ENCODE peak calls at places on chromosomes 1 and 21, in four cellular contexts. D is tibial artery, I is MM.1S, E is AG09319. R is an unnamed sample.

GRCh38 chr1:205800470-205800869 is 12.5 kb downstream of the SLC41A1 start:
- DNase-seq in E (no peak), I (no peak), D (no peak), R (no peak)

GRCh38 chr21:44083631-44084291 is 23.4 kb upstream of the PWP2 start:
- DNase-seq in I (no peak), E (no peak), D (no peak), R (no peak)

GRCh38 chr1:245277276-245277675 is 122.5 kb downstream of the KIF26B start:
- DNase-seq in D (no peak), I (no peak), E (no peak), R (no peak)

GRCh38 chr1:160092366-160093068 is 5.9 kb downstream of the IGSF8 start:
- DNase-seq in E (no peak), D (no peak), I (no peak), R (no peak)

GRCh38 chr1:211829343-211830054 is 1.1 kb downstream of the LPGAT1 start:
- DNase-seq in I (no peak), E (no peak), D (peak), R (no peak)

GRCh38 chr1:184950209-184950608 is 24.1 kb downstream of the NIBAN1 start:
- DNase-seq in I (no peak), E (no peak), D (no peak), R (no peak)

GRCh38 chr1:112849425-112849966 is 106.5 kb downstream of the SLC16A1 start:
- DNase-seq in D (no peak), I (no peak), E (no peak), R (no peak)

GRCh38 chr21:28833609-28834008 is 159.1 kb downstream of the LTN1 start:
- DNase-seq in D (no peak), E (no peak), I (no peak), R (no peak)

GRCh38 chr1:82646336-82646735 is 845.6 kb downstream of the ADGRL2 start:
- DNase-seq in I (peak), D (no peak), E (no peak), R (no peak)

GRCh38 chr1:17531682-17532487 is 7.6 kb upstream of the ARHGEF10L start:
- DNase-seq in I (no peak), E (no peak), D (peak), R (no peak)

GRCh38 chr1:47703981-47704596 is 266.2 kb downstream of the FOXD2 start:
- DNase-seq in D (peak), E (peak), I (no peak), R (no peak)

GRCh38 chr1:91751281-91751680 is 134.7 kb downstream of the TGFBR3 start:
- DNase-seq in I (no peak), E (peak), D (peak), R (no peak)

GRCh38 chr1:107748529-107748928 is 216.5 kb downstream of the VAV3 start:
- DNase-seq in E (no peak), D (no peak), I (peak), R (no peak)

GRCh38 chr1:31753623-31754349 is 10.4 kb downstream of the ADGRB2 start:
- DNase-seq in D (peak), E (no peak), I (no peak), R (no peak)

GRCh38 chr1:50861742-50862141 is 98.3 kb downstream of the FAF1 start:
- DNase-seq in E (no peak), I (no peak), D (no peak), R (no peak)

GRCh38 chr1:165598676-165599059 is 32.4 kb upstream of the MGST3 start:
- DNase-seq in E (no peak), D (no peak), I (no peak), R (no peak)

GRCh38 chr1:16446116-16446515 is 5.6 kb downstream of the NECAP2 start:
- DNase-seq in I (no peak), D (no peak), E (no peak), R (no peak)

GRCh38 chr21:32817206-32817605 is 45.7 kb upstream of the PAXBP1 start:
- DNase-seq in D (no peak), I (no peak), E (no peak), R (no peak)

GRCh38 chr1:212487774-212488435 is 55.2 kb downstream of the NENF start:
- DNase-seq in D (no peak), I (no peak), E (no peak), R (no peak)

GRCh38 chr1:63223426-63223825 is 98.9 kb upstream of the FOXD3 start:
- DNase-seq in D (no peak), E (no peak), I (no peak), R (no peak)

GRCh38 chr1:220952941-220953340 is 73.7 kb downstream of the HLX start:
- DNase-seq in I (no peak), D (no peak), E (no peak), R (no peak)

GRCh38 chr1:109721046-109721445 is 9.0 kb downstream of the GSTM5 start:
- DNase-seq in E (no peak), D (no peak), I (no peak), R (no peak)

GRCh38 chr1:25033030-25033827 is 103.2 kb upstream of the RUNX3 start:
- DNase-seq in E (no peak), I (no peak), D (no peak), R (no peak)

GRCh38 chr1:213303286-213303685 is 252.2 kb downstream of the RPS6KC1 start:
- DNase-seq in E (no peak), I (no peak), D (no peak), R (no peak)

GRCh38 chr1:9108056-9108665 is 20.7 kb downstream of the GPR157 start:
- DNase-seq in E (no peak), D (no peak), I (no peak), R (no peak)

GRCh38 chr21:42681296-42682206 is 28.1 kb downstream of the PDE9A start:
- DNase-seq in E (no peak), D (no peak), I (no peak), R (no peak)

GRCh38 chr1:244201750-244202149 is 150.7 kb downstream of the ZBTB18 start:
- DNase-seq in I (no peak), D (no peak), E (no peak), R (no peak)

GRCh38 chr1:200081151-200081981 is 53.9 kb downstream of the NR5A2 start:
- DNase-seq in D (no peak), I (no peak), E (no peak), R (no peak)

GRCh38 chr21:32807717-32808380 is 36.3 kb upstream of the PAXBP1 start:
- DNase-seq in D (no peak), I (no peak), E (no peak), R (no peak)

GRCh38 chr1:203133969-203134725 is 6.6 kb downstream of the ADORA1 start:
- DNase-seq in I (no peak), D (no peak), E (no peak), R (no peak)

GRCh38 chr1:24714859-24715520 is 30.3 kb upstream of the CLIC4 start:
- DNase-seq in I (no peak), E (no peak), D (no peak), R (no peak)

GRCh38 chr1:112429749-112430148 is 33.7 kb downstream of the CTTNBP2NL start:
- DNase-seq in D (no peak), I (no peak), E (no peak), R (no peak)

GRCh38 chr1:89609781-89610456 is 23.0 kb upstream of the LRRC8C start:
- DNase-seq in D (no peak), E (no peak), I (no peak), R (no peak)

GRCh38 chr1:239952348-239953307 is 139.1 kb upstream of the FMN2 start:
- DNase-seq in D (no peak), E (no peak), I (peak), R (no peak)
- TF ChIP-seq CTCF in D (no peak), E (peak), I (peak), R (no peak)

GRCh38 chr1:180155202-180155682 is 573 bp downstream of the QSOX1 start:
- DNase-seq in D (peak), E (no peak), I (no peak), R (no peak)

GRCh38 chr1:180156201-180156600 is 1.5 kb downstream of the QSOX1 start:
- DNase-seq in E (no peak), I (no peak), D (no peak), R (no peak)

GRCh38 chr1:180154003-180154324 is 705 bp upstream of the QSOX1 start:
- DNase-seq in E (no peak), I (peak), D (no peak), R (no peak)

GRCh38 chr1:180153032-180153431 is 1.6 kb upstream of the QSOX1 start:
- DNase-seq in E (no peak), I (no peak), D (no peak), R (no peak)

DNA sequence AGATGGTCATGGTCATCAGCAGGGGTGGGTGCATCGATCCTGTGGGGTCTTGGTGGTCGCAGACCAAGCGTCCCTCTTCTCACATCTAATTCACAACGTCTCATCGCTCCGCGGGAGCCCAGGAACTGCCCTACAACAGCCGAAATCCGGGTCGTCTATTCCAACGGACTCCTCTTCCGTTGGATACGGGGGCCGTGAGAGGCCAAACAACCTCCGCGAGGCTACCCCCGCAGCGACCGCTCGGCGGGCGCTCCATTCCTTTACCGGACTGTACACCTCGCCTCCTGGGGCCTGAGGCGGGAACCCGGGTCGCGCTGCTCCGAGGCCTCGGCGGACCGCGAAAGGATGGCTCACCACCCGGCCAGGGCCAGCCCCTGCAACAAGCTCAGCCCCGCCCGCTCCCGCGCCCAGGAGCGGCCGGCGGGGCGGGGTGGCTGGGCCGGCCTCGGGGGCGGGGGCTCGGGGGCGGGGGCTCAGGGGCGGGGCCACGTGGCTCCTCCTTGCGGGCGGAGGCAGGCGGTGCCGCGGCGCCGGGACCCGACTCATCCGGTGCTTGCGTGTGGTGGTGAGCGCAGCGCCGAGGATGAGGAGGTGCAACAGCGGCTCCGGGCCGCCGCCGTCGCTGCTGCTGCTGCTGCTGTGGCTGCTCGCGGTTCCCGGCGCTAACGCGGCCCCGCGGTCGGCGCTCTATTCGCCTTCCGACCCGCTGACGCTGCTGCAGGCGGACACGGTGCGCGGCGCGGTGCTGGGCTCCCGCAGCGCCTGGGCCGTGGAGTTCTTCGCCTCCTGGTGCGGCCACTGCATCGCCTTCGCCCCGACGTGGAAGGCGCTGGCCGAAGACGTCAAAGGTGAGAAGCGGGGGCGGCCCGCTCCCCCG is at the start of gene QSOX1:
- DNase-seq in E (no peak), I (peak), D (peak), R (peak)
- TF ChIP-seq CTCF in E (no peak), I (peak), D (peak), R (no peak)

GRCh38 chr1:38526046-38526445 is 333.5 kb downstream of the RRAGC start:
- DNase-seq in D (no peak), I (no peak), E (no peak), R (no peak)
- TF ChIP-seq CTCF in D (no peak), I (no peak), E (no peak), R (no peak)

GRCh38 chr1:152348447-152348846 is 11.4 kb downstream of the FLG2 start:
- DNase-seq in E (no peak), I (peak), D (no peak), R (no peak)
- TF ChIP-seq CTCF in E (no peak), I (peak), D (no peak), R (no peak)

DNA sequence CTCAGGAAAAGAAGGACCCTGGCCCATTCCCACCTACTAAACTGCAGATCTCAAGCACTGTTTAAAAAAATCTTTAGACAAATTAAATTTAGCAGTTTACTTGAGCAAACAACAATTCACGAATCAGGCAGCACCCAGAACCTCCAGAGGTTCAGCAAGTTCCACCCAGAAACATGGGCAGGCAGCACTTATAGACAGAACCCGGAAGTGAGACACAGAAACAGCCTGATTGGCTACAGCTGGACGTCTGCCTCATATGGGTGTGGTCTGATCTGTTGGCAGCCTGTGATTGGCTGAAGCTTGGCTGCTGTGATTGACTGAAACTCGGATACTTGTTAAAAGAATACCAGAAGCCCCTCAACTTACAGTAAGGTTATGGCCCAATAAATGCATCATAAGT is 34.7 kb upstream of the COL6A2 start:
- DNase-seq in D (no peak), E (no peak), I (no peak), R (no peak)
- TF ChIP-seq CTCF in D (no peak), E (no peak), I (no peak), R (no peak)

GRCh38 chr1:29444782-29445325 is 208.5 kb downstream of the PTPRU start:
- DNase-seq in D (no peak), E (no peak), I (no peak), R (no peak)

GRCh38 chr1:29445330-29445729 is 209.0 kb downstream of the PTPRU start:
- DNase-seq in E (no peak), D (no peak), I (no peak), R (no peak)

GRCh38 chr1:29450591-29450990 is 214.3 kb downstream of the PTPRU start:
- DNase-seq in E (no peak), D (no peak), I (no peak), R (no peak)

GRCh38 chr1:29447368-29447767 is 211.0 kb downstream of the PTPRU start:
- DNase-seq in E (no peak), I (no peak), D (no peak), R (no peak)

GRCh38 chr1:29448456-29449317 is 212.4 kb downstream of the PTPRU start:
- DNase-seq in D (no peak), I (no peak), E (no peak), R (no peak)
- TF ChIP-seq CTCF in D (no peak), I (no peak), E (no peak), R (no peak)

GRCh38 chr1:234322979-234323378 is 50.3 kb upstream of the COA6 start:
- DNase-seq in D (no peak), I (peak), E (no peak), R (peak)
- TF ChIP-seq CTCF in D (no peak), I (peak), E (peak), R (peak)

DNA sequence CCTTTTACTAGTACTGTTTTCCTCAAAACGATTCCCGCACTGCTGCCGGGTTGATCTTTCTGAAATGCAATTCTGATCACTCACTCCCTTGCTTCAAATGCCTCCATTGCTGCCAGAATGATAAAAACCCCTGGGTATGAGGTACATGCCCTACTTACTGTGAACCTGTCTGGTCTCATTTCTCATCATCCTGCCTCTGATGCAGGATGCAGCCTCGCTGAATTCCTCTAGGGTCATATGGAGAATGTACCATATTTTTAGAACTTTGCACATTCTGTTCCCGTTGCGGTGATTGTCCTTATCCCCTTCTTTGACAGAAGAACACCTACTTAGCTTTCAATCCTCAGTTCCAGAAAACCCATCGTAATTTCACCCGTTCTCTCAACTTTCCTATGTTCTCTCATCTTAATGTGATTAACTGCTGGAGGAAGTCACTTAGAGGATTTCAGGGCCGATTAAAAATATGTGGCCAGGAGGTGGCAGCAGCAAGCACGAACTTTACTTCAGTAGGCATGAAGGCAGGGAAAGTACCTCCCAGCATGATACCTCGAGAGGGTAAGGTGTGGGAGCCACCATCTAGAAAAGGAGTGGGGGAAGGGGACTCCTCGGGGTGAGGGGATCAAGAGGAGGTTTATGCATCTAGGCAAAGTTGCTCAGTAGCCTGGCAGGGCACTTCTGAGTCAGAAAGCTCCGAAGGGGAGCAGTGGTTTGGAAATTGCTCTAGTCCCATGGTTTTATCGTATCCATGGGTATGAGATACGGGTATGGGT is 361.5 kb upstream of the ZP4 start:
- DNase-seq in D (no peak), E (no peak), I (peak), R (peak)
- TF ChIP-seq CTCF in D (peak), E (no peak), I (peak), R (peak)

DNA sequence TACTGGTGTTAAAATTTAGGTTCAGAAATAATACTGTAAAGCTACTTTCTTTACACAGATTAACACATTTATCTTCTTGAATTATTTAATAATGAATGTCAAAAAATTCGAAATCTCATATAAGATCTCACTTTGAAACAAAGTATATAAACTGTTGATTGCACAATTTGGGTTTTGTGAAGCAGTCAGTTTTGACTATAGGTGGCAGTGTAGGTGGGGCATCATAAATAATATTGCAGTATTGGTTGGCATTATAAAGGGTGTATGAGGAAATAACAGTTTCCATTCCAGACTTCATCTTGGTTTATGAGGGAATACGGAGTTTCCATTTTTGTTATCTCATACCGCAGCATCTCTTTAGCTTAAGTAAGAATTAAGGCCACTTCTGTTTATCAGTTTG is 49.9 kb downstream of the SUCO start:
- DNase-seq in D (no peak), E (no peak), I (no peak), R (no peak)
- TF ChIP-seq CTCF in D (no peak), E (no peak), I (no peak), R (no peak)

GRCh38 chr21:45192332-45192731 is 95.4 kb downstream of the POFUT2 start:
- DNase-seq in D (no peak), I (no peak), E (no peak), R (no peak)
- TF ChIP-seq CTCF in D (no peak), I (no peak), E (no peak), R (no peak)

R was measured in GM13976.